ENCODE peak calls at places on chromosome 16, in five cellular contexts. K is HCT116, Y is RPMI7951, T is SJSA1, V is nucleus accumbens. F is an unnamed sample.

GRCh38 chr16:84228321-84228838 is 11.4 kb downstream of the KCNG4 start:
- DNase-seq in V (peak), Y (peak), T (peak), K (peak), F (no peak)

GRCh38 chr16:49932943-49933342 is 77.0 kb upstream of the ZNF423 start:
- DNase-seq in V (no peak), K (no peak), T (no peak), Y (peak), F (no peak)

GRCh38 chr16:1125471-1125870 is 27.4 kb upstream of the CACNA1H start:
- DNase-seq in T (no peak), Y (no peak), V (peak), K (peak), F (no peak)

GRCh38 chr16:12775689-12776236 is 27.9 kb downstream of the CPPED1 start:
- DNase-seq in V (no peak), Y (no peak), K (no peak), T (no peak), F (no peak)

GRCh38 chr16:79874391-79874790 is 273.9 kb upstream of the MAF start:
- DNase-seq in K (no peak), T (no peak), V (no peak), Y (no peak), F (peak)

GRCh38 chr16:87043273-87044030 is 273.7 kb downstream of the C16orf95 start:
- DNase-seq in V (peak), Y (no peak), K (no peak), T (no peak), F (no peak)

GRCh38 chr16:50814043-50814442 is 72.2 kb downstream of the CYLD start:
- DNase-seq in K (no peak), Y (no peak), T (peak), V (no peak), F (no peak)

GRCh38 chr16:1296688-1297412 is 12.6 kb upstream of the UBE2I start:
- DNase-seq in V (no peak), Y (peak), K (peak), T (no peak), F (peak)

GRCh38 chr16:70632273-70632672 is 14.1 kb upstream of the IL34 start:
- DNase-seq in K (no peak), T (no peak), Y (no peak), V (no peak), F (no peak)

GRCh38 chr16:57314161-57314785 is 29.8 kb upstream of the PLLP start:
- DNase-seq in Y (peak), V (no peak), K (no peak), T (peak), F (no peak)

F was measured in keratinocyte.